ENCODE peak calls at places on chromosomes 7 and 10, in nine cellular contexts. U, X, O, Q, K, S, C, G and V are unnamed samples.

GRCh38 chr7:23349484-23350157 is 50.5 kb downstream of the MALSU1 start:
- DNase-seq in U (no peak), X (peak), O (no peak), Q (no peak), K (no peak), S (no peak), C (no peak), G (no peak), V (no peak)

GRCh38 chr10:117318909-117319308 is 56.3 kb downstream of the PDZD8 start:
- DNase-seq in U (no peak), X (peak), O (peak), Q (no peak), K (no peak), S (no peak), C (no peak), G (no peak), V (peak)

GRCh38 chr7:69932034-69932628 is 333.9 kb downstream of the AUTS2 start:
- DNase-seq in U (no peak), X (peak), O (peak), Q (no peak), K (no peak), S (no peak), C (no peak), G (no peak), V (peak)

GRCh38 chr7:94050046-94050445 is 45.9 kb upstream of the BET1 start:
- DNase-seq in U (peak), X (no peak), O (no peak), Q (no peak), K (no peak), S (no peak), C (no peak), G (no peak), V (no peak)

GRCh38 chr10:127145173-127145572 is 51.2 kb downstream of the INSYN2A start:
- DNase-seq in U (no peak), X (peak), O (peak), Q (no peak), K (no peak), S (no peak), C (no peak), G (no peak), V (no peak)

GRCh38 chr10:86744067-86744725 is 12.2 kb upstream of the BMPR1A start:
- DNase-seq in U (no peak), X (no peak), O (no peak), Q (no peak), K (no peak), S (no peak), C (no peak), G (peak), V (no peak)

GRCh38 chr7:82964150-82964882 is 198.4 kb downstream of the PCLO start:
- DNase-seq in U (no peak), X (no peak), O (no peak), Q (no peak), K (no peak), S (no peak), C (no peak), G (no peak), V (no peak)

GRCh38 chr7:135281363-135281949 is 47.8 kb downstream of the STRA8 start:
- DNase-seq in U (no peak), X (peak), O (peak), Q (peak), K (peak), S (peak), C (peak), G (peak), V (peak)

DNA sequence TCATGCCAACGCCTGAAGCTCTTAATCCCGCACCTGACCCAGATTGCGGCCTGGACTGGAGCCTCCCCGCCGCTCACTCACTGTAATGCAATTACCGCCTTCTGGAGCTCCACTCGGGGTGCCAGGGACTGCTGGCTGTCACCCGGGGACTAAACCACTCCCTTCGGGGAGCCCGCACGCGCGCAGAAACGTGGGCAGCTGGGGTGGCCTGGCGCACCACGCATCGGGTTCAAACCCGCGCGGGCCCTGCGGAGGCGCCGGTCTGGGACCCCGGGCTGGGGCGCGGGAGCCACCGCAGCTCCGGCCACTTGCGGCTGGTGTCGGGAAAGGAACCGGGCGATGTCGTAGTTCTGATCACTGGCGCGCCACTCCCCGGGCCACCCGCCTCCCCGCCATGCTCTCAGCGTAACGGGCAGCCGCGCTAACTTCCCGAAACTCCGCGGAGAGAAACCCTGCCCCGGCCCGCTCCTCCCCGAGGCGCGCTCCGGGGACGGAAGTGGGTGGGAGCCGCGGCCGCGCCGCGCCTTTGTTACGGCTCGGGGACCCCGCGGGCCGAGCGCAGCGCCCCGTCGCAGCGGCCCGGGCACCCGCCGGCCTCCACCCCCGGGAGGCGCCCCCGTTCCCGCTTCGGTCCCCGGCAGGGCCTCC is 100.3 kb upstream of the SVIL start:
- DNase-seq in U (peak), X (no peak), O (peak), Q (no peak), K (peak), S (no peak), C (peak), G (peak), V (no peak)
- TF ChIP-seq POLR2A in U (no peak), X (no peak), O (no peak), Q (no peak), K (no peak), S (peak), C (no peak), G (no peak), V (no peak)

DNA sequence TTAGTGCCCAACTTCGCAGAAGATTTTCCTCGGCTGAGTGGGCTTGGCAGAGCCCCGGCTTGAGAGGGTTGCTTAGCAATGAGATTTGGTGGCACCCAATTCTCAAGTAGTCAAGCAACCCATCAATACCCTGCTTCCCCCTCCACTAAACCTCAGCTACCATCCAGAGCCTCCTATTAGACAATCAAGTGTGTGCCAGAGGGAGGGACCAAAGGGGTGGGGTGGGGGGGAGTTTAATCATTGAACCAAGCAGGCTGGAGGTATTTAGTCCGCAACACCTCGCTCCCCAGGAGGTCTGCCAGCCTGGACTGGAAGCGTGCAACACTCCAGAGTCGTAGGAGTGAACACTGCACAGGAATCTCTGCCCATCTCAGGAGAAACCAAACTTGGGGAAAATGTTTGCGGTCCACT is at the start of gene HKDC1:
- DNase-seq in U (peak), X (no peak), O (peak), Q (no peak), K (no peak), S (no peak), C (no peak), G (no peak), V (no peak)
- TF ChIP-seq POLR2A in U (no peak), X (no peak), O (peak), Q (no peak), K (no peak), S (no peak), C (no peak), G (no peak), V (no peak)

DNA sequence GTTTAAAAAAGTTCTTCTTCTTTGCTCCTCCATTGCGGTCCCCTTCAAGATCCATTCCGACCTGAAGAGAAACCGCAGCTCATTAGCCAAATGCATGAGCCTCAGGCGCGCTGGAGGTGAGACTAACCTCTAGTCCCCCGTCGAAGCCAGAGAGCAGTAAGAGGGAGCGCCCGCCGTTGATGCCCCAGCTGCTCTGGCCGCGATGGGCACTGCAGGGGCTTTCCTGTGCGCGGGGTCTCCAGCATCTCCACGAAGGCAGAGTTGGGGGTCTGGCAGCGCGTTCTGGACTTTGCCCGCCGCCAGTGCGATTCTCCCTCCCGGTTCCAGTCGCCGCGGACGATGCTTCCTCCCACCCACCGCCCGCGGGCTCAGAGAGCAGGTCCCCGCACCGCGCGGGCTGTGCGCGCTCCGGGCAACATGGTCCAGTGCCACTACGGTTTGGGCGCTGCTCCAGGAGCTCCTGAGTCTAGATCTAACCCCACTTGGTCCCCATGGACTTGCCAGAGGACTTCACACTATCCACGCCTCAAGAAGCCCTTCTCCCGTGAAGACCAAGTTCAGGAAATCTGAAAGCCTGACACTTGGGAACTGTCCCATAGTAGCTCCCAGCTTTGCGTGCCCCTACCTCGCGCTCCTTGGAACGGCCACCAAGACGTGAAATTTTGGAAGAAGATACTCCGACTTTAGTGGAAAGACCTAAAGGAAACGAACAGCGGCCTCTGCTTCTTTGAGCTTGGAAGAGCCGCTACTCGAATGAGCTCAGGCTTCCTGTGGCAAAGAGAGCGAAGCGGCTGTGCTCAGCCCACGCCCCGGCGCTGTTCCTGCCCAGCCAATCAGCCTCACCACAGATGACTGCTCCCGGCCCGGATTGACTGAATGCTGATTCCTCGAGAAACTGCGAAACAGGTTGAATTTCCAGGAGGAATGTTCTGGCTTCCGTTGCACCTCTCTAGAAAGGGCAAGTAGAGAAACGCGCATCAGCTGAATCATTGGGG is at the start of gene ABCB1:
- DNase-seq in U (peak), X (peak), O (peak), Q (no peak), K (peak), S (no peak), C (no peak), G (peak), V (peak)
- TF ChIP-seq POLR2A in U (no peak), X (no peak), O (no peak), Q (no peak), K (no peak), S (no peak), C (no peak), G (no peak), V (no peak)

DNA sequence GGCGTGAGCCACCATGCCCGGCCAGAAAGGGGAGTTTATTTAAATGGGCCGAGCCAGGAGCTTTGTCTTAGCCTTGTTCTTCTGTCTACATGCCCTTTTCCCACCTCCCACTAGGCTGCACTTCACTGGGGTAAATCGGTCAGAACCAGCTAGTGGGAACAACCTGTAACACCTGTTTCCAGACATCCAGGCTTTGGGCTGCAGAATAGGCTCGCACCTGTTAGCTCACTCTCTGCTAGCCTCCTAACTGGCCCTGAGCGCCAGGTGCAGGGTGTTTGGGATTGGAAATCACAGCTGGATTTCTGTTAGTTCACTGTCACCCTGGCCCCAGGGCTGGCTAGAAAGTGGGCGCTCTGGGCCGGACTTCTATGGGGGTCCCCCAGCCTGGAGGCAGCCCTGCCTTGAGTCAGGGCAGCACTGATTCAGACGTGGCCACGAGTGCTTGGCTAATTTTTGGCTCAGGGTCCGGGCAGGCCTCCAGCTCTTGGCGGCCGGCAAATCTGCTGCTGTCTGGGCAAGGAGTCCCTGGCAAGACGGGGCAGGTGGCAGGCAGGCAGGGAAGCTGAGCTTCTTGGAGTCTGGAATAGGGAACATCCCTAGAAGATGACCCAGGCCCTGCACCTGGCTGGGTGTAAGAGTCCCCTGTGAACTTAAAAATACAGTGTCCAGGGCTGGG is 48.6 kb downstream of the GTF2IRD1 start:
- DNase-seq in U (no peak), X (no peak), O (no peak), Q (no peak), K (no peak), S (no peak), C (no peak), G (peak), V (no peak)
- TF ChIP-seq POLR2A in U (no peak), X (no peak), O (no peak), Q (no peak), K (no peak), S (no peak), C (no peak), G (no peak), V (no peak)

GRCh38 chr7:120950539-120951308 is at the start of gene ING3:
- DNase-seq in U (peak), X (peak), O (peak), Q (peak), K (peak), S (peak), C (peak), G (peak), V (peak)
- TF ChIP-seq POLR2A in U (no peak), X (peak), O (peak), Q (peak), K (peak), S (no peak), C (no peak), G (no peak), V (peak)

DNA sequence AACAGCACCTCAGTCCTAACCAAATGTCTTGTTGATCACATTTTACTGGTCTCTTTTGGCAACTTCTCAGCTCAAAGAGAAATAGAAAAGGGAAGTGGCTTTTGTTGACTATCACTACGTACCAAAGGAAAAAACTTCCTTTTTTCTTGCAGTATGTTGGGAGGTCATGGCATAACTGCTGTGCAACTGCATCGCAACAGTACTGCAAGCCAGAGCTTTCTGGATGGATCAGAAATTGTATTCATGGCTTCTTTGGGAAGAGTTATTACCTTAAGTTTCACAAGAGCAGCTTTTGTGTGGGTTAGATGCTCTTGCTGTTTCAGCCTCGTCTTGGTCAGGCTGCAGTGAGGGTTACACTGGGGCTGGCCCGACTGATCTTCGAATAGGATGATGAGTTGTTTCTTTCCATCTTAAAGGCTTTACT is 153.3 kb downstream of the CELF2 start:
- DNase-seq in U (no peak), X (no peak), O (no peak), Q (no peak), K (no peak), S (no peak), C (no peak), G (no peak), V (no peak)
- TF ChIP-seq POLR2A in U (peak), X (no peak), O (no peak), Q (no peak), K (peak), S (no peak), C (no peak), G (peak), V (no peak)

GRCh38 chr7:518630-519428 is 817 bp downstream of the PDGFA start:
- DNase-seq in U (no peak), X (peak), O (peak), Q (peak), K (no peak), S (peak), C (peak), G (peak), V (peak)
- TF ChIP-seq POLR2A in U (no peak), X (no peak), O (peak), Q (no peak), K (no peak), S (peak), C (peak), G (peak), V (no peak)